ENCODE peak calls at places on chromosomes 6 and 20, in four cellular contexts. V is H1, S is GM12878, D is HepG2. C is an unnamed sample.

GRCh38 chr20:43963233-43963632 is 48.6 kb downstream of the TOX2 start:
- DNase-seq in V (no peak), S (no peak), D (peak; percentile 26), C (no peak)

GRCh38 chr6:151082079-151082478 is 157.7 kb upstream of the AKAP12 start:
- DNase-seq in V (no peak), S (no peak), D (peak; percentile 25), C (no peak)

GRCh38 chr6:1335367-1336037 is 23.6 kb downstream of the FOXQ1 start:
- DNase-seq in V (no peak), S (no peak), D (peak; percentile 98), C (no peak)

GRCh38 chr20:10716855-10717254 is 43.1 kb upstream of the JAG1 start:
- DNase-seq in V (no peak), S (no peak), D (peak; percentile 46), C (no peak)

GRCh38 chr20:62286493-62287064 is 16.2 kb upstream of the ADRM1 start:
- DNase-seq in V (no peak), S (no peak), D (no peak), C (no peak)

GRCh38 chr6:31465718-31466117 is 32.2 kb upstream of the MICB start:
- DNase-seq in V (no peak), S (no peak), D (no peak), C (no peak)

GRCh38 chr20:17897566-17898307 is 70.9 kb downstream of the SNX5 start:
- DNase-seq in V (no peak), S (no peak), D (no peak), C (no peak)

GRCh38 chr6:19830171-19830570 is 7.0 kb upstream of the ID4 start:
- DNase-seq in V (no peak), S (no peak), D (peak; percentile 46), C (no peak)

GRCh38 chr20:31908424-31908823 is 38.0 kb downstream of the TTLL9 start:
- DNase-seq in V (no peak), S (no peak), D (no peak), C (no peak)

GRCh38 chr6:27863962-27864905 is 48.0 kb downstream of the OR2B2 start:
- DNase-seq in V (no peak), S (no peak), D (no peak), C (no peak)

GRCh38 chr6:141562181-141562800 is 570.4 kb upstream of the GJE1 start:
- DNase-seq in V (no peak), S (no peak), D (no peak), C (peak; percentile 2)

GRCh38 chr20:15449061-15449460 is 1111.6 kb upstream of the FLRT3 start:
- DNase-seq in V (no peak), S (no peak), D (no peak), C (no peak)

GRCh38 chr20:40218296-40218955 is 470.6 kb downstream of the MAFB start:
- DNase-seq in V (no peak), S (no peak), D (no peak), C (no peak)

GRCh38 chr6:170142559-170142958 is 148.3 kb downstream of the DLL1 start:
- DNase-seq in V (no peak), S (no peak), D (no peak), C (no peak)

GRCh38 chr6:14440891-14441358 is 323.4 kb downstream of the CD83 start:
- DNase-seq in V (no peak), S (no peak), D (no peak), C (no peak)

GRCh38 chr20:38735172-38735571 is 10.9 kb downstream of the SLC32A1 start:
- DNase-seq in V (no peak), S (no peak), D (no peak), C (no peak)

GRCh38 chr6:13303668-13304017 is 24.7 kb downstream of the TBC1D7 start:
- DNase-seq in V (no peak), S (peak; percentile 76), D (no peak), C (no peak)

GRCh38 chr6:83514877-83515466 is 2.6 kb downstream of the PRSS35 start:
- DNase-seq in V (no peak), S (peak; percentile 30), D (peak; percentile 29), C (peak; percentile 50)

GRCh38 chr6:165439928-165440554 is 130.6 kb upstream of the C6orf118 start:
- DNase-seq in V (no peak), S (no peak), D (peak; percentile 21), C (peak; percentile 27)

GRCh38 chr6:27138837-27139752 is 108.4 kb upstream of the PRSS16 start:
- DNase-seq in V (peak; percentile 91), S (peak; percentile 95), D (no peak), C (peak; percentile 77)

GRCh38 chr20:51176846-51177245 is 153.9 kb upstream of the KCNG1 start:
- DNase-seq in V (no peak), S (no peak), D (no peak), C (no peak)

GRCh38 chr6:98657764-98658163 is 176.6 kb upstream of the POU3F2 start:
- DNase-seq in V (no peak), S (no peak), D (peak; percentile 18), C (no peak)

GRCh38 chr20:48191200-48191599 is 405.9 kb upstream of the SULF2 start:
- DNase-seq in V (no peak), S (no peak), D (no peak), C (no peak)

GRCh38 chr6:29723666-29724588 is 693 bp downstream of the HLA-F start:
- DNase-seq in V (no peak), S (no peak), D (no peak), C (peak; percentile 27)

GRCh38 chr6:74731921-74732320 is 473.9 kb downstream of the COL12A1 start:
- DNase-seq in V (no peak), S (no peak), D (no peak), C (no peak)

GRCh38 chr20:3606021-3606420 is 57.2 kb downstream of the GFRA4 start:
- DNase-seq in V (no peak), S (no peak), D (no peak), C (no peak)

GRCh38 chr6:90222724-90223198 is 73.9 kb downstream of the BACH2 start:
- DNase-seq in V (no peak), S (no peak), D (peak; percentile 27), C (no peak)

GRCh38 chr6:41757931-41758640 is 10.9 kb upstream of the PGC start:
- DNase-seq in V (no peak), S (no peak), D (no peak), C (no peak)

GRCh38 chr6:16503919-16504554 is 257.2 kb downstream of the ATXN1 start:
- DNase-seq in V (no peak), S (peak; percentile 92), D (no peak), C (no peak)
- TF ChIP-seq RFX5 in V (no peak), S (no peak), D (no peak), C (no peak)

DNA sequence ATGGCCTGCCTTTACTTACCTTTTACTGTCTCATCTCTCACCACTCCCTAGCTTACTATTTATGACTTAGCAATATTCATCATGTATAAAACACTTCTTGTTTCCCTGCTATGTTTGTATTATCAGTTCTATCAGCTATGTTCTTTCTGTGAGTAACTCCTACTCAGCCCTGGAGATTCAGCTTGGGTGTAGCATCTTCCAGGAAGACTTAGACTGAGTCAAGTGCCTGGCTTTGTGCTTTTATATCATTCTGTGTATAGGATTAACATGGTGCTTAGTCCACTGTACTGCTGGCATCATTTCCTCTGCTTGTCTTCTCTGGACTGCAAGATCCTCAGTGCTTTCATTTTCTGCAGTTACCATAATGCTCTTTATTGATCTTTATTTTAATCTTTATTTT is 257.8 kb downstream of the BTBD3 start:
- DNase-seq in V (no peak), S (no peak), D (no peak), C (no peak)
- TF ChIP-seq TCF12 in V (no peak), S (no peak), D (no peak), C (no peak)

DNA sequence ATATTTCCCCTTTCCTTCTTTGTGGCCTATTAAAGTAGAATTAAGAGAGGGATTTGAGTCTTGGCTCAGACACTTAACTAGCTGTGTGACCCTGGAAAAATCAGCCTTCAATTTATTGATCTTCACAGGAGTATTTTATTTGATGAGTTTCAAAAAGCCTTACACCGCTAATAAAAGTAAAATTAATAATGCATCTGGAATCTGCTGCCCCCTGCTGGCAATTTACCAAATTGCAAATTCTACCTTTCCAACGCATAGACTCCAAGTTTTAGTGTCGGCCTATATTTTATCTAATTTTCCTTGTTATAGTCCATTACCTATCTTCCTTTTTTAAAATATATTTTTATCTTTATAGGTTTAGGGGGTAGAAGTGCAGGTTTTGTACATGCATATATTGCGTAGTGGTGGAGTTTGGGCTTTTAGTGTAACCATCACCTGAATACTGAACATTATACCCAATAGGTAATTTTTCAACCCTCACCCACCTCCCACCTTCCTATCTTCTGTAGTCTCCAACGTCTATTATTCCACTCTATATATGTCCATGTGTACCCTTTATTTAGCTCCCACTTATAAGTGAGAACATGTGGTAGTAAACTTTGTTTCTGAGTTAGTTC is 46.3 kb downstream of the GOPC start:
- DNase-seq in V (no peak), S (no peak), D (peak; percentile 27), C (no peak)
- TF ChIP-seq RFX5 in V (no peak), S (no peak), D (no peak), C (no peak)

GRCh38 chr6:71228461-71229041 is 60.1 kb upstream of the OGFRL1 start:
- DNase-seq in V (no peak), S (no peak), D (no peak), C (no peak)
- TF ChIP-seq TCF12 in V (no peak), S (no peak), D (no peak), C (no peak)

DNA sequence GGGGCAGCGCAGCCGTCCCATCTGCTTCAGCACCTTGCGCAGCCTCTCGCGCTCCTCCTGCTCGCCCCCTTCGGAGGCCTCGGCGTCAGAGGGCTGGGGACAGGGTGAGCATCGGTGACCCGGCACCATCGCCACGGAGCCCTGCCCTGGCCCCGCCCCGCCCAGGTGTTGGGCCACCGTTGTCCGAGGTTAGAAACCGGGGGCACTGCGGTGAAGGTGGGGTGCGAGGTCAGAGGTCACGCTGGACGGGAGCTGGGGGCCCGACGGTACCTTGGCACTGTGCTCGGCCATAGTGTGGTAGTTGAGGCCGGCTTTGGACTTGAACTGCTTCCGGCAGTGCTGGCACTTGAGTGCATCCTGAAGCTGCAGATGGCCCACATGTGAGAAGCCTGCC is 6.4 kb downstream of the ZNF512B start:
- DNase-seq in V (no peak), S (no peak), D (no peak), C (no peak)
- TF ChIP-seq RFX5 in V (no peak), S (no peak), D (no peak), C (no peak)

GRCh38 chr20:59565768-59566461 is 38.4 kb upstream of the PHACTR3 start:
- DNase-seq in V (no peak), S (no peak), D (no peak), C (no peak)

GRCh38 chr20:59564943-59565342 is 39.4 kb upstream of the PHACTR3 start:
- DNase-seq in V (no peak), S (no peak), D (no peak), C (no peak)

GRCh38 chr20:59567585-59568508 is 36.5 kb upstream of the PHACTR3 start:
- DNase-seq in V (no peak), S (no peak), D (no peak), C (no peak)

GRCh38 chr20:59568509-59569024 is 35.8 kb upstream of the PHACTR3 start:
- DNase-seq in V (no peak), S (no peak), D (no peak), C (no peak)

GRCh38 chr20:59566631-59567524 is 37.5 kb upstream of the PHACTR3 start:
- DNase-seq in V (no peak), S (no peak), D (no peak), C (no peak)
- TF ChIP-seq TCF12 in V (no peak), S (no peak), D (no peak), C (no peak)